ENCODE peak calls at places on chromosome 12, in seven cellular contexts. V is Right ventricle myocardium superior; B is C1 segment of cervical spinal cord; E is NCI-H1694; F is NCI-H2081; U is activated naive CD8-positive, alpha-beta T cell treated with anti-CD3 and anti-CD28 coated beads for 36 hours; M is stimulated activated CD4-positive, alpha-beta T cell treated with anti-CD3 and anti-CD28 coated beads, Interleukin-4, amount 100 ng/mL, for 4 hours. H is an unnamed sample.

GRCh38 chr12:116773276-116773731 is 35.2 kb downstream of the RNFT2 start:
- DNase-seq in V (no peak), B (no peak), E (no peak), F (no peak), U (no peak), M (no peak), H (no peak)

GRCh38 chr12:6871052-6871957 is 1.8 kb downstream of the SPSB2 start:
- DNase-seq in V (peak; percentile 49), B (no peak), E (no peak), F (no peak), U (peak; percentile 56), M (peak; percentile 11), H (no peak)

GRCh38 chr12:11730299-11731041 is 81.0 kb downstream of the ETV6 start:
- DNase-seq in V (no peak), B (no peak), E (no peak), F (no peak), U (no peak), M (no peak), H (no peak)

GRCh38 chr12:62714409-62715075 is 220.4 kb downstream of the PPM1H start:
- DNase-seq in V (peak; percentile 64), B (no peak), E (no peak), F (no peak), U (no peak), M (no peak), H (peak; percentile 62)

GRCh38 chr12:124422142-124422569 is 127.3 kb downstream of the RFLNA start:
- DNase-seq in V (peak; percentile 60), B (no peak), E (no peak), F (peak; percentile 85), U (no peak), M (no peak), H (no peak)

GRCh38 chr12:125289965-125290364 is 224.7 kb downstream of the AACS start:
- DNase-seq in V (no peak), B (no peak), E (no peak), F (no peak), U (no peak), M (no peak), H (no peak)

GRCh38 chr12:57456737-57457490 is 1.8 kb downstream of the INHBE start:
- DNase-seq in V (no peak), B (no peak), E (no peak), F (no peak), U (no peak), M (no peak), H (no peak)

GRCh38 chr12:47302111-47302597 is 222.4 kb upstream of the AMIGO2 start:
- DNase-seq in V (no peak), B (no peak), E (no peak), F (no peak), U (peak; percentile 42), M (peak; percentile 38), H (no peak)

GRCh38 chr12:77214136-77214535 is 148.8 kb upstream of the E2F7 start:
- DNase-seq in V (no peak), B (no peak), E (no peak), F (no peak), U (no peak), M (no peak), H (no peak)

GRCh38 chr12:51419473-51420228 is 5.0 kb upstream of the SLC4A8 start:
- DNase-seq in V (no peak), B (no peak), E (no peak), F (peak; percentile 61), U (no peak), M (no peak), H (no peak)

GRCh38 chr12:68784015-68784414 is 24.0 kb upstream of the MDM2 start:
- DNase-seq in V (no peak), B (no peak), E (no peak), F (no peak), U (no peak), M (no peak), H (no peak)

GRCh38 chr12:86226481-86226880 is 29.7 kb downstream of the MGAT4C start:
- DNase-seq in V (no peak), B (no peak), E (no peak), F (no peak), U (no peak), M (no peak), H (no peak)

GRCh38 chr12:76240281-76240680 is 107.9 kb downstream of the BBS10 start:
- DNase-seq in V (no peak), B (no peak), E (no peak), F (no peak), U (no peak), M (no peak), H (no peak)

GRCh38 chr12:49233842-49234526 is 30.9 kb upstream of the TUBA1C start:
- DNase-seq in V (peak; percentile 84), B (peak; percentile 70), E (peak; percentile 91), F (peak; percentile 93), U (no peak), M (peak; percentile 1), H (peak; percentile 73)

GRCh38 chr12:70094467-70094866 is 148.8 kb upstream of the CNOT2 start:
- DNase-seq in V (no peak), B (no peak), E (no peak), F (no peak), U (no peak), M (no peak), H (no peak)

GRCh38 chr12:14356147-14356546 is 9.3 kb upstream of the ATF7IP start:
- DNase-seq in V (no peak), B (no peak), E (no peak), F (no peak), U (no peak), M (no peak), H (no peak)

GRCh38 chr12:104741072-104741471 is 217.0 kb downstream of the SLC41A2 start:
- DNase-seq in V (no peak), B (no peak), E (no peak), F (no peak), U (no peak), M (no peak), H (no peak)

GRCh38 chr12:58066296-58066695 is 124.9 kb downstream of the ATP23 start:
- DNase-seq in V (no peak), B (no peak), E (no peak), F (no peak), U (no peak), M (no peak), H (no peak)

GRCh38 chr12:102172436-102172835 is 25.2 kb downstream of the PMCH start:
- DNase-seq in V (no peak), B (no peak), E (no peak), F (no peak), U (no peak), M (no peak), H (no peak)

GRCh38 chr12:7666595-7666994 is 887 bp upstream of the APOBEC1 start:
- DNase-seq in V (no peak), B (no peak), E (no peak), F (no peak), U (no peak), M (no peak), H (no peak)

GRCh38 chr12:46982629-46983392 is 96.6 kb upstream of the PCED1B start:
- DNase-seq in V (no peak), B (no peak), E (no peak), F (no peak), U (no peak), M (no peak), H (no peak)

GRCh38 chr12:2284321-2284813 is 231.6 kb downstream of the CACNA1C start:
- DNase-seq in V (no peak), B (no peak), E (no peak), F (peak; percentile 82), U (no peak), M (no peak), H (no peak)

GRCh38 chr12:88834226-88834625 is 254.0 kb upstream of the KITLG start:
- DNase-seq in V (no peak), B (no peak), E (no peak), F (no peak), U (no peak), M (no peak), H (no peak)

GRCh38 chr12:99620159-99620479 is 27.4 kb upstream of the GARIN6 start:
- DNase-seq in V (no peak), B (no peak), E (no peak), F (no peak), U (no peak), M (no peak), H (no peak)

GRCh38 chr12:104108755-104109445 is 29.1 kb downstream of the NFYB start:
- DNase-seq in V (peak; percentile 84), B (peak; percentile 79), E (peak; percentile 75), F (peak; percentile 83), U (peak; percentile 80), M (peak; percentile 81), H (peak; percentile 76)

GRCh38 chr12:49777800-49778748 is 36.7 kb downstream of the TMBIM6 start:
- DNase-seq in V (peak; percentile 67), B (no peak), E (peak; percentile 3), F (peak; percentile 30), U (peak; percentile 68), M (peak; percentile 70), H (peak; percentile 80)

GRCh38 chr12:106288134-106288509 is 14.4 kb upstream of the TCP11L2 start:
- DNase-seq in V (no peak), B (no peak), E (no peak), F (no peak), U (no peak), M (no peak), H (no peak)

GRCh38 chr12:94012508-94013044 is 135.8 kb upstream of the PLXNC1 start:
- DNase-seq in V (no peak), B (no peak), E (no peak), F (no peak), U (no peak), M (no peak), H (no peak)

GRCh38 chr12:6235499-6235898 is 35.3 kb downstream of the CD9 start:
- DNase-seq in V (peak; percentile 50), B (peak; percentile 23), E (no peak), F (no peak), U (no peak), M (no peak), H (no peak)

GRCh38 chr12:51949342-51950030 is 2.0 kb upstream of the ACVR1B start:
- DNase-seq in V (no peak), B (no peak), E (no peak), F (no peak), U (no peak), M (no peak), H (no peak)

GRCh38 chr12:95325501-95325900 is 107.9 kb downstream of the VEZT start:
- DNase-seq in V (no peak), B (no peak), E (no peak), F (no peak), U (no peak), M (no peak), H (no peak)

H was measured in heart left ventricle.